ENCODE peak calls at places on chromosomes 16 and 17, in seven cellular contexts. L, T, A, B, V, G and U are unnamed samples.
A peak's percentile ranks its signal among the peaks of the same experiment; 100 is the strongest.

GRCh38 chr17:50778471-50778870 is 11.2 kb upstream of the ANKRD40CL start:
- DNase-seq in T (no peak), A (no peak), L (no peak), G (no peak), B (no peak), V (no peak), U (no peak)

GRCh38 chr17:41287050-41287449 is 11.6 kb downstream of the KRTAP9-7 start:
- DNase-seq in B (no peak), V (no peak), A (no peak), L (no peak), G (no peak), T (no peak), U (no peak)

GRCh38 chr16:3187798-3188674 is at the start of gene OR1F1:
- DNase-seq in V (peak; percentile 44), T (no peak), A (no peak), G (peak; percentile 76), B (peak; percentile 72), L (peak; percentile 88), U (peak; percentile 80)

GRCh38 chr17:41873559-41874292 is 8.5 kb upstream of the KLHL11 start:
- DNase-seq in G (no peak), L (no peak), T (no peak), B (no peak), A (no peak), V (no peak), U (no peak)

GRCh38 chr16:56916571-56917403 is 15.2 kb upstream of the HERPUD1 start:
- DNase-seq in A (no peak), V (no peak), G (no peak), B (no peak), T (no peak), L (no peak), U (no peak)

GRCh38 chr16:89315791-89316581 is 98.5 kb downstream of the ZNF778 start:
- DNase-seq in T (no peak), L (no peak), B (peak; percentile 86), V (no peak), G (no peak), A (no peak), U (peak; percentile 89)

GRCh38 chr17:82213251-82214011 is 789 bp upstream of the CCDC57 start:
- DNase-seq in B (peak; percentile 89), V (peak; percentile 60), T (no peak), A (no peak), G (no peak), L (peak; percentile 61), U (peak; percentile 89)

GRCh38 chr17:50421308-50422031 is 4.5 kb upstream of the ACSF2 start:
- DNase-seq in V (no peak), G (no peak), A (no peak), L (no peak), T (no peak), B (peak; percentile 34), U (no peak)

GRCh38 chr16:9099131-9099625 is 7.7 kb downstream of the HAPSTR1 start:
- DNase-seq in A (no peak), G (no peak), V (peak; percentile 24), B (peak; percentile 53), T (no peak), L (no peak), U (peak; percentile 68)

GRCh38 chr17:45722161-45722560 is 62.0 kb upstream of the CRHR1 start:
- DNase-seq in B (peak; percentile 16), A (no peak), L (peak; percentile 78), V (no peak), T (no peak), G (peak; percentile 89), U (peak; percentile 5)

DNA sequence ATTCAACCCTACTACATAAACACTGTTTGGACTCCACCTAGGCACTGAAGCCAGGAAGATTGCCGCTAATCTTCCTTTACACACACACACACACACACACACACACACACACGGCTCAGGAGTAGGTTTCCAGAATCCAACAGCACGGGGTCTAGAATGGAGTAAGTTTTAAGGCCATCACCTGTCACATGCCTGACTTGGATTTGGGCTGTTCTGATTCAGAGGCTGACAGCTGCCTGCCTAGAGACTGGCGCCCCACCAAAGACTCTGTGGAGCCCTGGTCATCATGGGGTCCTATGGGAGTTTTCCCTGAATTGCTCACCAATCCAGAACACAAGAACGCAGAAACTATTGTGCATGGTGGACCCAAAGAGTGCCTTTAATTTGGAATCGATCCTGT is 10.9 kb downstream of the CDRT4 start:
- DNase-seq in A (no peak), L (no peak), V (no peak), B (no peak), T (no peak), G (no peak), U (no peak)
- H2AK5ac ChIP-seq in A (no peak overlapping the region), L (no peak overlapping the region), V (no peak overlapping the region), B (peak overlapping the region; percentile 58), T (no peak overlapping the region), G (no peak overlapping the region), U (peak overlapping the region; percentile 94)

GRCh38 chr16:49013727-49014080 is 267.9 kb downstream of the CBLN1 start:
- DNase-seq in G (no peak), B (no peak), T (no peak), V (no peak), A (no peak), L (no peak), U (no peak)
- H2AK5ac ChIP-seq in G (no peak overlapping the region), B (no peak overlapping the region), T (no peak overlapping the region), V (no peak overlapping the region), A (no peak overlapping the region), L (no peak overlapping the region), U (no peak overlapping the region)

GRCh38 chr16:58126451-58126968 is 2.7 kb downstream of the CFAP20 start:
- DNase-seq in V (no peak), G (no peak), T (no peak), L (no peak), A (no peak), B (no peak), U (no peak)

GRCh38 chr16:58123896-58124600 is 5.1 kb downstream of the CFAP20 start:
- DNase-seq in A (no peak), B (no peak), V (no peak), L (no peak), T (no peak), G (no peak), U (no peak)

GRCh38 chr16:58124601-58124915 is 4.6 kb downstream of the CFAP20 start:
- DNase-seq in V (no peak), A (no peak), B (peak; percentile 61), L (no peak), G (no peak), T (no peak), U (peak; percentile 76)

GRCh38 chr16:58125781-58126335 is 3.3 kb downstream of the CFAP20 start:
- DNase-seq in G (no peak), T (no peak), A (no peak), L (peak; percentile 26), V (no peak), B (peak; percentile 46), U (no peak)

DNA sequence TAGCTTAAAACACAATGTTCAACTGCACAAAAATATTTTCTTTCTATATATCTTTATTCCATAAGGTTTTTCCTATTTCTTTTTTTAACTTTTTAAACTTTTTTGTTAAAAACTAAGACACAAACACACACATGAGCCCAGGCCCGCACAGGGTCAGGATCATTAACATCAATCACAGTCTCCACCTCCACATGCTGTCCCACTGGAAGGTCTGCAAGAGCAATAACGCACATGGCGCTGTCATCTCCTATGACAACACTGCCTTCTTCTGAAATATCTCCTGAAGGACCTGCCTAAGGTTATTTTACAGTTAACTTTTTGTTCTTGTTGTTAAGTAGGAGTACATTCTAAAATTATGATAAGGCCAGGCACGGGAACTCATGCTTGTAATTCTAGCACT is 4.1 kb downstream of the CFAP20 start:
- DNase-seq in T (no peak), A (no peak), V (no peak), B (no peak), G (no peak), L (no peak), U (no peak)
- H2AK5ac ChIP-seq in T (no peak overlapping the region), A (no peak overlapping the region), V (no peak overlapping the region), B (no peak overlapping the region), G (no peak overlapping the region), L (no peak overlapping the region), U (no peak overlapping the region)

DNA sequence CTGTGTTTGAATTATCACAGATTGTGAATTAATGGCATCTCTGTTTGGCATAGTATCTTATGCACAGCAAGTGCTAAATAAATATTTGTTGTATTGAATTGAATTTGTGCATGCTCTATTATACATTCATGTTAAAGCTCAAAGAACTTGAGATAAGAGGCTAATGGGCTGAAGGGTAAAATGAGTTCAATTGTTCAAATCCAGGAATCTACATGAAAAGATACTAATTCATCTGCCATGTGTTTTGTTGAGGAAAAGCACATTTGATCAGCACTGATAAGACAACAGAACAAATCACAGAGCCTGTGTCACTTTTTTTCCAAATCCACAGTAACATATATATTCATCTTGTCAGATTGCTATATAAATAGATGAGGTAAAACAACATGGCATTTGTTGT is 123.2 kb downstream of the CHD9NB start:
- DNase-seq in L (no peak), V (no peak), T (no peak), B (no peak), G (no peak), A (no peak), U (no peak)
- H2AK5ac ChIP-seq in L (no peak overlapping the region), V (no peak overlapping the region), T (no peak overlapping the region), B (no peak overlapping the region), G (no peak overlapping the region), A (no peak overlapping the region), U (no peak overlapping the region)

GRCh38 chr16:78799429-78799828 is 700.0 kb downstream of the WWOX start:
- DNase-seq in A (no peak), B (no peak), V (no peak), T (no peak), L (no peak), G (no peak), U (no peak)

GRCh38 chr16:78794581-78795300 is 695.3 kb downstream of the WWOX start:
- DNase-seq in L (no peak), V (no peak), T (no peak), G (no peak), B (no peak), A (no peak), U (no peak)

DNA sequence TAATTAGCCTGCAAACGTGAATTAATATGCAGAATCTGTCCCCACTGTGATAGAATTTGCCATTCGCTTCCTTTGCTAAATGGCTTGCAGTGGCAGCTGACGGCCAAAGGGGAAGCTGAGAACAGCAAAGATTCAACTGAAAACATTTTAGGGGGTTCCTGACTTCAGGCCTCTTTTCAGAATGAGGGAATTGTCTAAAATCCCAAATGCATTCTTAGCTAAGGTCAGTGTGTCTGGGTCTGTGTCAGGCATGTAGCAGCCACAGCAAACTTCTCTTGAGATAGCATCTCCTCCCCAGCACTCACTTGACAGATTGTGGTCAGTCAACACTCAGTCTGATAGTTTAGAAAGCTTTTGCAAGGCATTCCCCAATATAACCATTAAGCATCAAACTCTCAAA is 701.1 kb downstream of the WWOX start:
- DNase-seq in L (peak; percentile 11), B (no peak), A (no peak), V (no peak), T (no peak), G (no peak), U (no peak)
- H2AK5ac ChIP-seq in L (no peak overlapping the region), B (no peak overlapping the region), A (no peak overlapping the region), V (no peak overlapping the region), T (no peak overlapping the region), G (no peak overlapping the region), U (no peak overlapping the region)

DNA sequence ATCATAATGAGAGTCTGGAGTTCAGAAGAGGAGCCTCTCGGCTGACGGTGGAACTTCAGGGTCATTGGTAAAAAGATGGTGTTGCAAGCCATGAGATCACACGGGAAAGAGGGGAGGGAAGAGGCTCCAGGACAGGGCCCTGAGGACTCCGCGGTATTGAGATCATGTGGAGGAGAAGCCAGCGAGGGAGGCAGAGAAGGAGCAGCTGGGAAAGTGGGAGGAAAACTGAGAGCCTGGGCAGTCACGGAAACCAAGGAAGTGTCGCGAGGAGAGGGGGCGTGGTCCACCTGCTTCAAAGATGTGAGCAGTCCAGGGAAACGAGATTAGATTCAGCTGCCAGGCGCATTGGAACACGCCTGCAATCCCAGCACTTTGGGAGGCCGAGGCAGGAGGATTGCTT is 27.7 kb upstream of the SBK1 start:
- DNase-seq in L (no peak), V (peak; percentile 50), T (no peak), G (peak; percentile 36), A (no peak), B (peak; percentile 12), U (peak; percentile 5)
- H2AK5ac ChIP-seq in L (no peak overlapping the region), V (no peak overlapping the region), T (no peak overlapping the region), G (no peak overlapping the region), A (no peak overlapping the region), B (no peak overlapping the region), U (no peak overlapping the region)